ENCODE peak calls at places on chromosome 9, in six cellular contexts. K, Z, D, N, S and M are unnamed samples.

GRCh38 chr9:37922391-37923120 is 18.6 kb upstream of the SLC25A51 start:
- DNase-seq in K (no peak), Z (no peak), D (no peak), N (no peak), S (no peak), M (no peak)

GRCh38 chr9:71498691-71499090 is 269.6 kb downstream of the CEMIP2 start:
- DNase-seq in K (no peak), Z (no peak), D (no peak), N (no peak), S (no peak), M (no peak)

GRCh38 chr9:70085241-70085640 is 41.6 kb downstream of the MAMDC2 start:
- DNase-seq in K (no peak), Z (no peak), D (no peak), N (peak), S (no peak), M (no peak)

GRCh38 chr9:137795156-137795666 is 82.4 kb upstream of the CACNA1B start:
- DNase-seq in K (no peak), Z (no peak), D (no peak), N (no peak), S (no peak), M (no peak)

GRCh38 chr9:100540327-100540726 is 37.6 kb upstream of the CAVIN4 start:
- DNase-seq in K (no peak), Z (no peak), D (no peak), N (no peak), S (no peak), M (no peak)

GRCh38 chr9:91841591-91841990 is 108.4 kb downstream of the ROR2 start:
- DNase-seq in K (no peak), Z (no peak), D (no peak), N (no peak), S (no peak), M (no peak)

GRCh38 chr9:35658144-35658893 is at the start of gene CCDC107:
- DNase-seq in K (peak), Z (peak), D (peak), N (peak), S (peak), M (peak)

GRCh38 chr9:87812375-87813118 is 70.1 kb upstream of the SPATA31E1 start:
- DNase-seq in K (peak), Z (no peak), D (no peak), N (no peak), S (no peak), M (no peak)

GRCh38 chr9:116767219-116767618 is 80.1 kb downstream of the TRIM32 start:
- DNase-seq in K (no peak), Z (no peak), D (no peak), N (peak), S (no peak), M (no peak)

GRCh38 chr9:136339173-136339957 is 12.0 kb downstream of the GPSM1 start:
- DNase-seq in K (peak), Z (peak), D (peak), N (peak), S (peak), M (peak)

GRCh38 chr9:23777328-23777727 is 48.7 kb downstream of the ELAVL2 start:
- DNase-seq in K (no peak), Z (no peak), D (no peak), N (no peak), S (no peak), M (no peak)

GRCh38 chr9:126688617-126689016 is 74.9 kb downstream of the LMX1B start:
- DNase-seq in K (no peak), Z (no peak), D (no peak), N (no peak), S (no peak), M (no peak)

GRCh38 chr9:84929068-84929467 is 259.5 kb downstream of the NTRK2 start:
- DNase-seq in K (no peak), Z (no peak), D (no peak), N (no peak), S (no peak), M (no peak)

GRCh38 chr9:112867275-112867991 is 23.2 kb downstream of the SLC46A2 start:
- DNase-seq in K (peak), Z (no peak), D (no peak), N (no peak), S (no peak), M (peak)

GRCh38 chr9:80076105-80076504 is 504.3 kb downstream of the TLE4 start:
- DNase-seq in K (no peak), Z (no peak), D (no peak), N (no peak), S (no peak), M (no peak)

GRCh38 chr9:133117271-133118178 is 3.5 kb downstream of the RALGDS start:
- DNase-seq in K (no peak), Z (no peak), D (no peak), N (no peak), S (peak), M (peak)

GRCh38 chr9:133237271-133237731 is 28.3 kb upstream of the OBP2B start:
- DNase-seq in K (no peak), Z (no peak), D (peak), N (no peak), S (no peak), M (no peak)

GRCh38 chr9:95316274-95316673 is 1.2 kb downstream of the FANCC start:
- DNase-seq in K (no peak), Z (no peak), D (no peak), N (no peak), S (no peak), M (no peak)

GRCh38 chr9:97598461-97599288 is 34.5 kb downstream of the TSTD2 start:
- DNase-seq in K (peak), Z (peak), D (peak), N (peak), S (peak), M (peak)

GRCh38 chr9:92426501-92426900 is 2.2 kb upstream of the OMD start:
- DNase-seq in K (no peak), Z (no peak), D (no peak), N (no peak), S (no peak), M (no peak)

GRCh38 chr9:37968228-37968672 is 64.3 kb upstream of the SLC25A51 start:
- DNase-seq in K (no peak), Z (no peak), D (no peak), N (no peak), S (peak), M (peak)

GRCh38 chr9:121876658-121877271 is 216.3 kb downstream of the TTLL11 start:
- DNase-seq in K (no peak), Z (no peak), D (no peak), N (no peak), S (peak), M (no peak)

GRCh38 chr9:3401556-3401955 is 124.2 kb downstream of the RFX3 start:
- DNase-seq in K (no peak), Z (no peak), D (no peak), N (peak), S (no peak), M (peak)

GRCh38 chr9:86983260-86984255 is 36.3 kb upstream of the GAS1 start:
- DNase-seq in K (no peak), Z (no peak), D (peak), N (no peak), S (no peak), M (no peak)

GRCh38 chr9:124510650-124511425 is 3.6 kb upstream of the NR5A1 start:
- DNase-seq in K (no peak), Z (no peak), D (no peak), N (no peak), S (peak), M (no peak)

GRCh38 chr9:137433916-137434431 is 7.2 kb downstream of the ENTPD8 start:
- DNase-seq in K (no peak), Z (no peak), D (no peak), N (no peak), S (no peak), M (no peak)

GRCh38 chr9:73515216-73515615 is 363.6 kb downstream of the ANXA1 start:
- DNase-seq in K (no peak), Z (no peak), D (no peak), N (no peak), S (no peak), M (no peak)

GRCh38 chr9:118109542-118109941 is 405.3 kb downstream of the TLR4 start:
- DNase-seq in K (no peak), Z (no peak), D (no peak), N (no peak), S (no peak), M (no peak)

GRCh38 chr9:87270241-87271234 is 227.1 kb upstream of the DAPK1 start:
- DNase-seq in K (no peak), Z (no peak), D (peak), N (peak), S (no peak), M (peak)

DNA sequence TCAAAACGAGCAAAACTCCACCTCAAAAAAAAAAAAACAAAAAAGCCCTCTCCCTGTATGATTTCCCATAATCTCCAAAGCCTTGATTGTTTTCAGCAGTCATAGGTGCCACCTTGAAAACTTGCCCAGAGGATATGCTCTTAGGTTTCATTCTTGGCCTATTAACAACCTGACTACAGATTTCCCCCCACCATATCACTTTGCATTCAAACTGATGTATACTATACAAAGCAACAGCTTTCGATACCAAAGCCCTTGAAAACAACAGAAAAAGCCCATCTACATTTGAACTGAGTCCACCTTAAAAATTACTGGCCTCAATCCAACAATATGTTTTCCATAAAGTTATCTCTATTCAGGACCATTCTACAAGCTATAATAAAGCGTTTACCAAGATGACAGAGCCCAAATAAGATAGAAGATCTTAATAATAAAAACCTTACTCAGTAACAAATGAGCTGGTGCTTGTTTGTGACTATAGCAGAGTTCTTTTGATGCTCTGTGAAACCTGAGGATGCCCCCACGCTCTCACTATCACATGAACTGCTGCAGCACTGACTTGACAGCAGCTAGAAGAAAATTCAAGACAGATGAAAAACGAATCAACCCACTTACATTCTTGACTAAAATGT is 44.4 kb downstream of the FNBP1 start:
- DNase-seq in K (no peak), Z (no peak), D (no peak), N (no peak), S (no peak), M (no peak)
- H3K27ac ChIP-seq in K (peak), Z (no peak), D (peak), N (no peak), S (no peak), M (no peak)

DNA sequence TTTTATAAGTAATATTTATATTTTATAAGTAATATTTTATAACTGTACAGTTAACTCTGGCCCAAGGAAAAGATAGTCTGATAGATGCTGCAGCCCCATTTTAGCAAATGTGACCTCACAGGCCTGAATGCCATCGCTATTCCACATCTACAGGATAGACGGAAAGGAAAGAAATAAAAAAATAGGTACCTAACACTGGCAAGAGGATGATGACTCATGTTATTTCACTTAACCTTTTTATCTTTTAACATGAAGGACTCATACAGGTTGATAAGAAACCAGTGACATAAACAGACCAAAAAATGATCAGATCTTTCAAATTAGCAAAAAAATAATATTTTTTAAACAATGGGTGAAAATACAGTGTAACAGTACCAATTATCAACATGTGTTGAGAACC is 2.7 kb downstream of the CD274 start:
- DNase-seq in K (no peak), Z (no peak), D (no peak), N (no peak), S (no peak), M (no peak)
- H3K4me3 ChIP-seq in K (no peak), Z (no peak), D (no peak), N (no peak), S (no peak), M (no peak)

GRCh38 chr9:68702493-68702892 is 2.5 kb upstream of the PIP5K1B start:
- DNase-seq in K (no peak), Z (no peak), D (no peak), N (no peak), S (no peak), M (no peak)

GRCh38 chr9:68703672-68704071 is 1.4 kb upstream of the PIP5K1B start:
- DNase-seq in K (no peak), Z (no peak), D (no peak), N (no peak), S (no peak), M (no peak)

GRCh38 chr9:68705636-68706578 is 867 bp downstream of the PIP5K1B start:
- DNase-seq in K (peak), Z (no peak), D (no peak), N (no peak), S (peak), M (peak)

GRCh38 chr9:68704804-68705635 is at the start of gene PIP5K1B:
- DNase-seq in K (peak), Z (no peak), D (peak), N (peak), S (peak), M (peak)

DNA sequence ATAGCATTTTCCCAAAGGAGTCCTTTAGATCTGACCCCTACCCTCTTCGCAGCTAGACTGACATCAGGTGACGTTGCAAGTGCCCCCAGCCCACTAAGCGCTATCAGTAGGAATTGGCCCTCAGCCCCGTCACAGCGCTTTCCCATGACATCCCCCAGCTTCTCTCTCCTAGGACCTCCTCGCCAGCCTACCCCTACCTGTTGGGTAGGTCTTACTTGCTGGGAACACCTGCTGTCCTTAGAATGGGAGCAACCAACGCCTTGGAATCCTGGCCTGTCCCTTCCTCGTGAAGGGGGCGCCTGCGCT is 589 bp upstream of the PIP5K1B start:
- DNase-seq in K (no peak), Z (no peak), D (no peak), N (no peak), S (no peak), M (no peak)
- H3K27ac ChIP-seq in K (no peak), Z (peak), D (no peak), N (no peak), S (peak), M (peak)

GRCh38 chr9:90802534-90802933 is 915 bp downstream of the SYK start:
- DNase-seq in K (no peak), Z (no peak), D (no peak), N (no peak), S (no peak), M (peak)

GRCh38 chr9:90801175-90801506 is 478 bp upstream of the SYK start:
- DNase-seq in K (no peak), Z (no peak), D (no peak), N (no peak), S (no peak), M (no peak)

GRCh38 chr9:90803860-90804593 is 2.4 kb downstream of the SYK start:
- DNase-seq in K (no peak), Z (no peak), D (no peak), N (no peak), S (no peak), M (no peak)

GRCh38 chr9:90799271-90799860 is 2.3 kb upstream of the SYK start:
- DNase-seq in K (no peak), Z (no peak), D (no peak), N (no peak), S (no peak), M (no peak)

DNA sequence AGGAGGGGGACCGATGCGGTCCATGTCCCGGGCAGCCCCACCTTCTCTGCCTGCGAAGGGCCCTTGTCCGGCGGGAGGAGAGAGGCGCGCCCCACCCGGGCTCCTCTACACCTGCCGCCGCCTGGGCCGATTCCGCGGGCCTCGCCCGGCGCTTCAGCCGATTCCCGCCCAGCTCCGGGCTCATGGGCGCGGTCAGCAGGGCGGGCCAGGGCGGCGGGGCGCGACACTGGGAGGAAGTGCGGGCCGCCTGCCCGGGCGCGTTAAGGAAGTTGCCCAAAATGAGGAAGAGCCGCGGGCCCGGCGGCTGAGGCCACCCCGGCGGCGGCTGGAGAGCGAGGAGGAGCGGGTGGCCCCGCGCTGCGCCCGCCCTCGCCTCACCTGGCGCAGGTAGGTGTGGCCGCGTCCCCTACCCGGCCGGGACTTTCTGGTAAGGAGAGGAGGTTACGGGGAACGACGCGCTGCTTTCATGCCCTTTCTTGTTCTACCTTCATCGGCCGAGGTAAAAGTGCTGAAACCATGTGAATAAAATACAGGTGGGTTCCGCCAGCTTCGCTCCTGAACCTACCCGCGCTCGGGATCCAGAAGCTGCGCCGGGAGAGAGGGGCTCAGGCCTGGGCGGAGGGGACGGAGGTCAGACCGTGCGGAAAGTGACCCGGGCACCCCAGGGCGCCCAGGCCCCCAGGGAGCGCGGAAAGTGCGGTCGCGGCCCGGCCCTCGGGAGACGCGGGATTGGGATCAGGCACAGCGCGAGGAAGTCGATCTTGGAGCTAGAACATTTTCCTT is at the start of gene SYK:
- DNase-seq in K (peak), Z (no peak), D (no peak), N (no peak), S (peak), M (peak)
- H3K4me3 ChIP-seq in K (no peak), Z (no peak), D (no peak), N (peak), S (no peak), M (peak)

DNA sequence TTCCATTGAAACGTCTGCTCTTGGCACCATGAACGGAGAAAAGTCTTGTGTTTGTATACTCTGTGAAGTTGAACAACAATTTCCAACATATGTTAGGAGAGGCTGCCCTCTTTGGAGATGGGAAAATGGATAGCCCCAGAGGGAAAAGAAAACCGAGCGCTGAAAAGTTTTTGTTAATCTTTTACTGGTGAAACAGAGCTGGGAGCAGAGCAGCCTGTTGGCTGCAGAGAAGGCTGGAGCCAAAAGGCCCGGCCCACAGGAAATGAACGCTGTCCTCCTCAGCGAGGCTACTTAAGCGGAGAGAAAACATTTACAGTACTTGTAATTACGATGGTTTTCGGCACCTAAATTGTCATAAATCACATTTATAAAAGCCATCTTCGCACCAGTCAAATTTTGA is 129.8 kb upstream of the CNTLN start:
- DNase-seq in K (no peak), Z (no peak), D (peak), N (no peak), S (no peak), M (peak)
- H3K27ac ChIP-seq in K (no peak), Z (no peak), D (peak), N (no peak), S (no peak), M (peak)

GRCh38 chr9:134373269-134373668 is 47.0 kb downstream of the RXRA start:
- DNase-seq in K (no peak), Z (no peak), D (no peak), N (no peak), S (no peak), M (no peak)

GRCh38 chr9:134371731-134372130 is 45.5 kb downstream of the RXRA start:
- DNase-seq in K (no peak), Z (no peak), D (no peak), N (no peak), S (peak), M (no peak)

GRCh38 chr9:134373953-134374300 is 47.7 kb downstream of the RXRA start:
- DNase-seq in K (no peak), Z (no peak), D (no peak), N (no peak), S (peak), M (no peak)

GRCh38 chr9:134374301-134375010 is 48.2 kb downstream of the RXRA start:
- DNase-seq in K (no peak), Z (no peak), D (peak), N (no peak), S (peak), M (no peak)

GRCh38 chr9:134372621-134373267 is 46.5 kb downstream of the RXRA start:
- DNase-seq in K (no peak), Z (no peak), D (no peak), N (no peak), S (peak), M (no peak)
- H3K4me3 ChIP-seq in K (no peak), Z (no peak), D (no peak), N (no peak), S (no peak), M (no peak)

GRCh38 chr9:30932226-30932625 is 1452.2 kb upstream of the ACO1 start:
- DNase-seq in K (no peak), Z (no peak), D (no peak), N (no peak), S (no peak), M (no peak)
- H3K27ac ChIP-seq in K (no peak), Z (no peak), D (no peak), N (no peak), S (no peak), M (no peak)

GRCh38 chr9:89695441-89695891 is 90.7 kb downstream of the GADD45G start:
- DNase-seq in K (no peak), Z (no peak), D (no peak), N (no peak), S (no peak), M (no peak)
- H3K4me3 ChIP-seq in K (no peak), Z (no peak), D (no peak), N (no peak), S (no peak), M (no peak)